ENCODE peak calls at places on chromosomes 4 and X, in five cellular contexts. Y, B, V, L and O are unnamed samples.

GRCh38 chr4:6917445-6918241 is 8.0 kb downstream of the TBC1D14 start:
- DNase-seq in L (peak), Y (peak), V (peak), B (no peak), O (peak)

GRCh38 chr4:116015549-116015948 is 902.1 kb upstream of the NDST4 start:
- DNase-seq in B (no peak), L (no peak), Y (no peak), V (no peak), O (no peak)

GRCh38 chrX:41238543-41238942 is 95.4 kb upstream of the DDX3X start:
- DNase-seq in Y (peak), B (peak), V (no peak), L (no peak), O (no peak)

GRCh38 chrX:63330681-63331080 is 20.5 kb downstream of the SPIN4 start:
- DNase-seq in V (peak), B (peak), Y (peak), L (no peak), O (no peak)

GRCh38 chrX:3218442-3218841 is 128.0 kb downstream of the MXRA5 start:
- DNase-seq in Y (no peak), L (no peak), V (no peak), B (no peak), O (no peak)

GRCh38 chr4:40856836-40857362 is 107.1 kb downstream of the NSUN7 start:
- DNase-seq in V (no peak), Y (peak), L (peak), B (peak), O (peak)

GRCh38 chr4:76499461-76499860 is 64.4 kb downstream of the SHROOM3 start:
- DNase-seq in L (no peak), B (no peak), Y (no peak), V (no peak), O (no peak)

GRCh38 chr4:152850377-152850776 is 70.6 kb downstream of the ARFIP1 start:
- DNase-seq in V (peak), Y (peak), L (no peak), B (peak), O (no peak)

GRCh38 chr4:68865178-68865638 is 49.4 kb downstream of the UGT2B10 start:
- DNase-seq in V (no peak), B (no peak), Y (no peak), L (no peak), O (no peak)

DNA sequence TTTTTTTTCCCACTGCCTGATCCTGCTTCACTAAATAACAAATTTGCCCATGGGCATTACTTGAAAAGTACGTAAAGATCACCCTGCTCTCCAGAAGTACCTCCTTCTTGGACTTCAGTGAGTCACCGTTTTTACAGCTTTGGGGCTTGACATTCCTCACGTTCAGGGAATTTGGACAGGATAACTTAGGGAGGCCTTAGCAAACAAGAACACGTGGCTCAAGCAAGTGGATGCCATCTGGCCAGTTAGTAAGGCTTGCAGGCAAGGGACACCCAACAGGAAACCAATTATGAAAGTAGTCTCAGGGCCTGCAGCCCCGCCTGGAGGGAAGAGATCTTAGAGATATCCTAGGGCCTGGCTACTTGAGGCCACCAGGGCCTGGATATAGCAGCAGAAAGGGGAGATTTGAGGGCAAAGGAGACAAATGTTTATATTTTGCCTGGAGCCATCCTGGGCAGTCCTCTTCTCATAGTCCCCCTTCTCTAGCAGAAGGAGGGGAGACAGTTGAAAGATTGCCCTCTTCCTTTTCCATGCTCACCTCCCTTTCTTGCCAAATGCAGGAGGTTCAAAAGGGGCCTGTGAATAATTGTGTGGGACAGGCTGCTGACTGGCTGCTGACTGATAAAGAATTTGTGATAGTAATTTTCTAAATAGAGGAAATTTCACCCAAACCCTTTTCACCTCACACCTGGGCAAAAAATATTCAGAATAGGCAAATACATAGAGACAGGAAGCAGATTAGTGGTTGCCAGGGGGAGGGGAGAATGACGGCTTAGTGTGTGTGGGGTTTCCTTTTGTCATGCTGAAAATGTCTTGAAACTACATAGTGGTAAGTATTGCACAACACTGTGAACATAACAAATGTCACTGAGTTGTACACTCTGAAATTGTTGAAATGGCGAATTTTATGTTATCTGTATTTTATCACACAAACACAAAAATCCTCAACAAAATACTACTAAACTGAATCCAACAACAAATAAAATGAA is 60.4 kb upstream of the PLAC1 start:
- DNase-seq in B (peak), L (no peak), Y (peak), V (no peak), O (no peak)
- TF ChIP-seq CTCF in B (no peak), L (no peak), Y (peak), V (no peak), O (no peak)

DNA sequence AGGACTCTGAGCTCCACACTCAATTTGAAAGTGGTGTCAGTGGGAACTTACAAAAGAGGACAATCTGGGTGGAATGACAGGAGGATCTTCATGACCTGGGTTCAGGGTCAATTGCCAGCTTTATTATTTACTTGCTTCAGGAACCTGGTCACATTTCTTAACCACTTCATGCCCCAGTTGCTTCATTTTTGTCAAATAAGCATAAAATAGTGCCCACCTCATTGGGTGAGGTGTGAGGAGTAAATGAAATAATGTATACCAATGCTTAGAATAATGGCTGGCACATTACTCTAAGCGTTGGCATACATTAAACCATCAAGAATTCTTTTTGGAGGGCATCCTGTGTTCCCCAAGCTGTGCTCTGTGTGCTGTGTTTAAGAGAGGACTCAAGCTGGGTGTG is 19.4 kb downstream of the VGLL1 start:
- DNase-seq in Y (no peak), B (no peak), L (no peak), V (no peak), O (no peak)
- TF ChIP-seq CTCF in Y (no peak), B (no peak), L (no peak), V (no peak), O (no peak)

DNA sequence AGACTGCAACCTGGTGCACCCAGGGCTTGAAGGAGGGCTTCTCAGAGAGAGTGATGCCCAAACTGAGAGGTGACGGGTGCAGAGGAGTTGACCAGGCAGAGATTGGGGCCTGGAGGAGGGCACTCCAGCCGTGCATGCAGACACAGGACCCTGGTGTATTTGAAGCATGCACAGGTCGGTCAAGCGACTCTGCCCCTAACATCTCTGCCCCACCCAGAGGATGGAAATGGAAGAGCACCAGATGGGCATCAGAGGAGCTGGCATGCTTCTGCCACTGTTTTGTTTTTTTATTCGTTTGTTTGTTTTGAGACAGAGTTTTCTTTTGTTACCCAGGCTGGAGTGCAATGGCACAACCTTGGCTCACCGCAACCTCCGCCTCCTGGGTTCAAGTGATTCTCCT is 320.9 kb downstream of the EVC2 start:
- DNase-seq in Y (no peak), L (no peak), B (no peak), V (no peak), O (no peak)
- TF ChIP-seq CTCF in Y (peak), L (no peak), B (peak), V (no peak), O (no peak)

DNA sequence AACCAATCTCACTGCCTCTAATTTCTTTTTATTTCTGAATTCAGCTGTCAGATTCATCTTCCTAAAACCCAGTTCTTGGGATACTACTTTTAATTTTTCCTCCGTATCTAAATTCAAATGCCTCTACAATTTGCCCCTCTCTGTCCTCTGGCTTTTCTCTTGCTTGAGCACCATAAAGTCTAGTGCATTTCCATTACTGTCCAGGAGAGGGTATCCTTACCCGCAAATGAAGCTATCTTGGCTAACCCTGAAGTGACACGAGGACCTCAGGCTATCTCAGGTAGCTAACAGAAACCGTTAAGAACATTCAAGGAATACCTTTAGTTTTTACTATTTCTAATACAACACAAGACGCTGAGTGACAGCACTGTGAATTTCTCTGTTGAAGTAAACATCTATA is 49.4 kb upstream of the PRR32 start:
- DNase-seq in Y (no peak), V (no peak), B (peak), L (no peak), O (no peak)
- TF ChIP-seq CTCF in Y (peak), V (no peak), B (peak), L (peak), O (peak)